ENCODE peak calls at places on chromosomes 16 and 17, in eight cellular contexts. X, K, V, B, S, I, Q and J are unnamed samples.

GRCh38 chr16:80824623-80825364 is 20.4 kb upstream of the CDYL2 start:
- DNase-seq in V (no peak), X (peak), S (peak), Q (peak), B (peak), I (peak), K (peak), J (peak)

GRCh38 chr16:29743827-29744531 is 1.8 kb downstream of the C16orf54 start:
- DNase-seq in I (no peak), S (no peak), K (no peak), B (no peak), X (no peak), Q (no peak), V (no peak), J (peak)

GRCh38 chr16:21314339-21314738 is 36.2 kb upstream of the CRYM start:
- DNase-seq in X (no peak), V (no peak), S (no peak), I (no peak), B (no peak), Q (no peak), K (no peak), J (no peak)

GRCh38 chr16:74309789-74310781 is 13.5 kb downstream of the PSMD7 start:
- DNase-seq in K (no peak), B (peak), V (no peak), S (no peak), I (peak), X (peak), Q (peak), J (peak)

GRCh38 chr16:57646388-57647039 is 18.1 kb downstream of the ADGRG1 start:
- DNase-seq in V (no peak), B (no peak), S (no peak), I (no peak), X (no peak), Q (no peak), K (no peak), J (peak)

GRCh38 chr17:79746955-79747507 is 16.3 kb downstream of the ENPP7 start:
- DNase-seq in K (peak), I (no peak), S (no peak), X (no peak), Q (no peak), B (no peak), V (no peak), J (no peak)

GRCh38 chr16:71929048-71929447 is 33.7 kb downstream of the IST1 start:
- DNase-seq in B (no peak), Q (no peak), X (no peak), V (no peak), I (peak), K (no peak), S (peak), J (no peak)

GRCh38 chr17:77375917-77376651 is 235.3 kb downstream of the SEC14L1 start:
- DNase-seq in B (no peak), X (peak), K (no peak), V (no peak), Q (no peak), S (no peak), I (peak), J (peak)

GRCh38 chr16:85014311-85014710 is 3.0 kb upstream of the ZDHHC7 start:
- DNase-seq in S (no peak), X (no peak), K (no peak), I (no peak), B (no peak), Q (no peak), V (no peak), J (no peak)

GRCh38 chr17:15404116-15404730 is 62.8 kb upstream of the TEKT3 start:
- DNase-seq in K (no peak), Q (no peak), B (no peak), V (no peak), X (no peak), S (no peak), I (peak), J (no peak)

GRCh38 chr17:32331243-32332040 is 10.5 kb downstream of the C17orf75 start:
- DNase-seq in Q (no peak), X (no peak), K (no peak), I (no peak), V (no peak), S (no peak), B (no peak), J (no peak)

GRCh38 chr17:57004944-57005579 is 27.1 kb downstream of the SCPEP1 start:
- DNase-seq in Q (peak), X (peak), S (no peak), I (no peak), V (no peak), K (no peak), B (peak), J (no peak)

GRCh38 chr17:62821213-62822079 is 13.3 kb upstream of the MARCHF10 start:
- DNase-seq in B (no peak), V (no peak), S (no peak), X (no peak), I (no peak), Q (no peak), K (no peak), J (no peak)

GRCh38 chr16:84785843-84786538 is 33.8 kb upstream of the CRISPLD2 start:
- DNase-seq in K (no peak), I (peak), X (peak), S (no peak), V (no peak), B (no peak), Q (no peak), J (no peak)

GRCh38 chr16:23071202-23072083 is 77.8 kb downstream of the USP31 start:
- DNase-seq in B (no peak), S (no peak), I (no peak), V (no peak), Q (no peak), K (no peak), X (no peak), J (no peak)

GRCh38 chr17:65346166-65346565 is 209.0 kb downstream of the RGS9 start:
- DNase-seq in B (no peak), I (no peak), V (no peak), Q (no peak), S (no peak), X (no peak), K (no peak), J (no peak)

GRCh38 chr17:10516065-10516464 is 2.3 kb downstream of the MYH1 start:
- DNase-seq in I (no peak), Q (no peak), B (no peak), S (no peak), X (no peak), V (no peak), K (no peak), J (no peak)

GRCh38 chr17:33667052-33667509 is 374.0 kb upstream of the ASIC2 start:
- DNase-seq in I (no peak), X (no peak), Q (no peak), V (no peak), S (no peak), K (no peak), B (peak), J (peak)

GRCh38 chr17:51346218-51346982 is 86.1 kb downstream of the UTP18 start:
- DNase-seq in V (no peak), K (no peak), X (no peak), I (no peak), S (no peak), Q (no peak), B (no peak), J (no peak)

GRCh38 chr17:13941781-13942180 is 127.5 kb upstream of the COX10 start:
- DNase-seq in K (no peak), V (no peak), I (no peak), S (no peak), Q (no peak), X (no peak), B (no peak), J (no peak)

GRCh38 chr16:48365601-48366164 is 19.5 kb downstream of the SIAH1 start:
- DNase-seq in K (peak), X (peak), Q (peak), I (peak), S (peak), B (peak), V (peak), J (peak)
- TF ChIP-seq CTCF in K (no peak), X (no peak), Q (no peak), I (no peak), S (no peak), B (no peak), V (peak), J (no peak)

GRCh38 chr16:70254095-70254964 is 2.6 kb upstream of the EXOSC6 start:
- DNase-seq in K (no peak), I (no peak), S (no peak), B (no peak), X (no peak), Q (no peak), V (no peak), J (no peak)
- TF ChIP-seq CTCF in K (no peak), I (no peak), S (no peak), B (no peak), X (no peak), Q (no peak), V (no peak), J (peak)

GRCh38 chr17:49252148-49252682 is 21.6 kb upstream of the PHOSPHO1 start:
- DNase-seq in Q (no peak), V (no peak), I (peak), X (no peak), B (no peak), S (no peak), K (no peak), J (no peak)
- TF ChIP-seq CTCF in Q (no peak), V (peak), I (no peak), X (no peak), B (no peak), S (no peak), K (no peak), J (no peak)

GRCh38 chr16:55645986-55646385 is 9.8 kb upstream of the SLC6A2 start:
- DNase-seq in V (no peak), Q (no peak), B (no peak), X (no peak), I (no peak), S (no peak), K (no peak), J (no peak)

GRCh38 chr16:55640714-55641327 is 15.0 kb upstream of the SLC6A2 start:
- DNase-seq in I (no peak), B (no peak), X (no peak), S (no peak), V (no peak), K (no peak), Q (no peak), J (no peak)

GRCh38 chr16:55642611-55643010 is 13.2 kb upstream of the SLC6A2 start:
- DNase-seq in S (no peak), Q (no peak), V (no peak), K (no peak), X (no peak), I (no peak), B (no peak), J (no peak)

GRCh38 chr16:55641430-55642056 is 14.2 kb upstream of the SLC6A2 start:
- DNase-seq in V (no peak), Q (no peak), B (no peak), S (no peak), K (no peak), X (no peak), I (peak), J (no peak)

GRCh38 chr16:55643161-55643970 is 12.4 kb upstream of the SLC6A2 start:
- DNase-seq in S (no peak), V (no peak), X (no peak), B (no peak), Q (no peak), K (no peak), I (peak), J (no peak)
- TF ChIP-seq CTCF in S (peak), V (peak), X (no peak), B (no peak), Q (no peak), K (no peak), I (no peak), J (no peak)

GRCh38 chr16:67946966-67947558 is 3.1 kb upstream of the LCAT start:
- DNase-seq in S (no peak), Q (no peak), I (no peak), X (no peak), V (no peak), B (no peak), K (no peak), J (no peak)

GRCh38 chr16:67951485-67951884 is 7.6 kb upstream of the LCAT start:
- DNase-seq in K (no peak), Q (no peak), X (peak), B (no peak), I (no peak), S (no peak), V (no peak), J (no peak)

GRCh38 chr16:67948015-67948414 is 4.1 kb upstream of the LCAT start:
- DNase-seq in X (no peak), B (no peak), Q (no peak), K (no peak), V (no peak), S (no peak), I (no peak), J (no peak)

GRCh38 chr16:67950335-67950843 is 6.5 kb upstream of the LCAT start:
- DNase-seq in B (no peak), Q (no peak), I (no peak), X (no peak), K (no peak), V (no peak), S (no peak), J (no peak)

GRCh38 chr16:67949645-67950044 is 5.7 kb upstream of the LCAT start:
- DNase-seq in B (no peak), I (no peak), Q (no peak), V (no peak), S (no peak), K (no peak), X (no peak), J (no peak)
- TF ChIP-seq CTCF in B (no peak), I (no peak), Q (no peak), V (no peak), S (no peak), K (no peak), X (no peak), J (no peak)